ENCODE peak calls at places on chromosomes 1 and 21, in eight cellular contexts. X is fibroblast of lung; P is lung; Z is GM23338; O is mammary epithelial cell; Q is CD8-positive, alpha-beta T cell; L is uterus; E is cardiac muscle cell. V is an unnamed sample. For H3K27me3, the result is how much of the 10 kb centered on the place peaks cover.

GRCh38 chr1:46043491-46044017 is 88.9 kb downstream of the PIK3R3 start:
- DNase-seq in X (no peak), P (no peak), Z (peak), O (no peak), Q (no peak), L (no peak), E (no peak), V (no peak)

GRCh38 chr1:168636200-168636599 is 59.8 kb downstream of the XCL1 start:
- DNase-seq in X (no peak), P (no peak), Z (no peak), O (peak), Q (no peak), L (no peak), E (no peak), V (no peak)

GRCh38 chr1:7281821-7282220 is 489.3 kb upstream of the VAMP3 start:
- DNase-seq in X (peak), P (peak), Z (no peak), O (peak), Q (no peak), L (no peak), E (peak), V (no peak)

GRCh38 chr1:10575616-10576015 is 100.9 kb downstream of the PEX14 start:
- DNase-seq in X (peak), P (no peak), Z (no peak), O (peak), Q (no peak), L (no peak), E (peak), V (no peak)

GRCh38 chr21:40678681-40679284 is 168.2 kb downstream of the DSCAM start:
- DNase-seq in X (no peak), P (no peak), Z (no peak), O (peak), Q (no peak), L (no peak), E (no peak), V (no peak)

GRCh38 chr1:155984341-155984740 is 6.0 kb upstream of the ARHGEF2 start:
- DNase-seq in X (no peak), P (no peak), Z (peak), O (no peak), Q (no peak), L (no peak), E (no peak), V (no peak)

GRCh38 chr1:67747667-67748066 is 62.7 kb downstream of the GADD45A start:
- DNase-seq in X (peak), P (no peak), Z (no peak), O (no peak), Q (no peak), L (no peak), E (peak), V (no peak)

GRCh38 chr1:119779869-119780356 is 11.2 kb upstream of the HMGCS2 start:
- DNase-seq in X (no peak), P (peak), Z (no peak), O (no peak), Q (no peak), L (peak), E (peak), V (no peak)

GRCh38 chr1:46489169-46489637 is 433 bp upstream of the DMBX1 start:
- DNase-seq in X (no peak), P (no peak), Z (no peak), O (peak), Q (no peak), L (no peak), E (no peak), V (no peak)

GRCh38 chr1:150109567-150109966 is 40.1 kb upstream of the PLEKHO1 start:
- DNase-seq in X (no peak), P (no peak), Z (no peak), O (no peak), Q (no peak), L (no peak), E (no peak), V (no peak)

GRCh38 chr21:28294046-28294445 is 698.6 kb downstream of the LTN1 start:
- DNase-seq in X (peak), P (no peak), Z (no peak), O (peak), Q (no peak), L (no peak), E (peak), V (no peak)

GRCh38 chr1:18535391-18536210 is 54.9 kb downstream of the KLHDC7A start:
- DNase-seq in X (no peak), P (no peak), Z (no peak), O (no peak), Q (no peak), L (no peak), E (no peak), V (no peak)

GRCh38 chr1:92399076-92399475 is 87.6 kb downstream of the GFI1 start:
- DNase-seq in X (no peak), P (no peak), Z (no peak), O (no peak), Q (no peak), L (no peak), E (peak), V (no peak)

GRCh38 chr1:181423301-181423918 is 59.9 kb upstream of the CACNA1E start:
- DNase-seq in X (peak), P (no peak), Z (peak), O (peak), Q (peak), L (no peak), E (peak), V (peak)

GRCh38 chr1:85460555-85461088 is 4.3 kb downstream of the DDAH1 start:
- DNase-seq in X (no peak), P (peak), Z (no peak), O (no peak), Q (no peak), L (no peak), E (no peak), V (no peak)

GRCh38 chr1:172980971-172981370 is 69.8 kb downstream of the TNFSF18 start:
- DNase-seq in X (no peak), P (no peak), Z (no peak), O (no peak), Q (no peak), L (no peak), E (no peak), V (no peak)

GRCh38 chr1:205240569-205240968 is 12.8 kb downstream of the TMCC2 start:
- DNase-seq in X (no peak), P (no peak), Z (no peak), O (no peak), Q (no peak), L (no peak), E (no peak), V (no peak)

GRCh38 chr1:31642366-31642765 is 2.3 kb downstream of the PEF1 start:
- DNase-seq in X (no peak), P (no peak), Z (peak), O (no peak), Q (no peak), L (no peak), E (no peak), V (no peak)

GRCh38 chr1:201218409-201218808 is 27.8 kb downstream of the IGFN1 start:
- DNase-seq in X (no peak), P (no peak), Z (no peak), O (no peak), Q (peak), L (peak), E (no peak), V (no peak)

GRCh38 chr1:15584489-15585363 is at the start of gene AGMAT:
- DNase-seq in X (peak), P (no peak), Z (peak), O (no peak), Q (peak), L (peak), E (peak), V (peak)

GRCh38 chr1:72623299-72623708 is 341.0 kb upstream of the NEGR1 start:
- DNase-seq in X (peak), P (no peak), Z (peak), O (peak), Q (no peak), L (no peak), E (peak), V (no peak)

GRCh38 chr1:209364716-209365115 is 218.8 kb upstream of the CAMK1G start:
- DNase-seq in X (peak), P (no peak), Z (no peak), O (peak), Q (no peak), L (no peak), E (no peak), V (no peak)

GRCh38 chr1:3642921-3643675 is 6.8 kb downstream of the WRAP73 start:
- DNase-seq in X (no peak), P (no peak), Z (no peak), O (no peak), Q (no peak), L (no peak), E (no peak), V (no peak)

GRCh38 chr1:167427843-167428242 is 90.5 kb downstream of the CD247 start:
- DNase-seq in X (no peak), P (no peak), Z (no peak), O (no peak), Q (no peak), L (no peak), E (peak), V (no peak)

GRCh38 chr1:30758785-30759380 is 1.3 kb upstream of the LAPTM5 start:
- DNase-seq in X (peak), P (no peak), Z (peak), O (peak), Q (no peak), L (no peak), E (peak), V (peak)

GRCh38 chr1:58165073-58165472 is 381.5 kb downstream of the OMA1 start:
- DNase-seq in X (no peak), P (no peak), Z (no peak), O (no peak), Q (no peak), L (no peak), E (no peak), V (no peak)

GRCh38 chr1:240591552-240591951 is 20.4 kb downstream of the GREM2 start:
- DNase-seq in X (no peak), P (no peak), Z (no peak), O (no peak), Q (no peak), L (no peak), E (no peak), V (no peak)

GRCh38 chr1:221912230-221912629 is 170.3 kb upstream of the DUSP10 start:
- DNase-seq in X (peak), P (no peak), Z (no peak), O (peak), Q (no peak), L (no peak), E (no peak), V (no peak)

GRCh38 chr1:20285510-20285909 is 5.2 kb upstream of the VWA5B1 start:
- DNase-seq in X (no peak), P (no peak), Z (no peak), O (no peak), Q (no peak), L (no peak), E (no peak), V (no peak)
- H3K27me3 ChIP-seq in X (under half), P (under half), Z (under half), O (under half), Q (under half), L (under half), E (under half), V (under half)

GRCh38 chr21:37866027-37866426 is 50.2 kb downstream of the KCNJ6 start:
- DNase-seq in X (no peak), P (no peak), Z (no peak), O (peak), Q (no peak), L (no peak), E (no peak), V (no peak)
- TF ChIP-seq CTCF in X (no peak), P (no peak), Z (no peak), O (no peak), Q (no peak), L (no peak), E (no peak), V (no peak)

GRCh38 chr1:90837420-90837819 is 120.3 kb upstream of the BARHL2 start:
- DNase-seq in X (no peak), P (no peak), Z (peak), O (no peak), Q (no peak), L (no peak), E (no peak), V (no peak)
- H3K27me3 ChIP-seq in X (under half), P (under half), Z (half or more), O (under half), Q (half or more), L (under half), E (half or more), V (under half)

DNA sequence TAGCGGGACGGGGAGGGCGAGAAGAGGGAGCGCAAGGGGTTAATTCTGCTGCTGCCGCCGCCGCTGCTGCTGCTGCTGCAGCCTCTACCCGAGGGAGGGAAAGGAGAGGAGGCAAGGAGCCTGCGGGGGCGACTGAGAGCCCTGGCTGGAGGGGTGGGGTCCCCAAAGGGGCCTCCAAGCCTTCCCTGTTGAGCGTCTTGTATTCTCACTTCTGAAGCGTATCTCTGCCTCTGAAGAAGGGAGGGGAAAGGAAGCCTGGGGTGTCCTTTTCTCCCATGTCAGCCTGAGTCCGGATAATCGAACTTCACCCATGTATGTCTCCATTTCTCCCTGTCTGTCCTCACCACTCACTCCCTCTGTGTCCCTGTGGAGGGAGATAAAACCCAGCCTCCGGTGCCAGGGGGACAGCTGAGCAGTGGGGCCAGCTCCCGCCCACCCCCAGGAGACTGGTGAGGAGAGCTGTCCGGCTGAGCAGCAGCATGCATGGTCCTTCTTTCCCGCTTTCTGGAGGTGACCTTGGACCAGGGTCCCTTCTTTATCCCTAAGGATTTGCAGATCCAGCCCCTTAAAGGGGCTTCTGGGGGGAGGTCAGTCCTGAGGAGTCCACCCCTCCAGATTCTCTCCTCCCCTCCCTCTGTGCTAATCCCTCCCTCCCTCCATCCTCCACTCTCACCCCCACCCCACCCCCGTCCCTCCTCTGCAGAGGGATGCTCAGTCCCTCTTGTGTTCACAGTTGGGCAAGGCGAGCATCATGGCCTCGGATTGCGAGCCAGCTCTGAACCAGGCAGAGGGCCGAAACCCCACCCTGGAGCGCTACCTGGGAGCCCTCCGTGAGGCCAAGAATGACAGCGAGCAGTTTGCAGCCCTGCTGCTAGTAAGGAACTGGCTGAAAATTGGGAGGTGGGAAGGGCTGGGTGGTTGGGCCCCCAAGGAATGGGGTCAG is 1.0 kb downstream of the NCDN start:
- DNase-seq in X (no peak), P (no peak), Z (peak), O (no peak), Q (peak), L (no peak), E (no peak), V (no peak)
- TF ChIP-seq CTCF in X (no peak), P (no peak), Z (peak), O (no peak), Q (no peak), L (no peak), E (peak), V (no peak)

DNA sequence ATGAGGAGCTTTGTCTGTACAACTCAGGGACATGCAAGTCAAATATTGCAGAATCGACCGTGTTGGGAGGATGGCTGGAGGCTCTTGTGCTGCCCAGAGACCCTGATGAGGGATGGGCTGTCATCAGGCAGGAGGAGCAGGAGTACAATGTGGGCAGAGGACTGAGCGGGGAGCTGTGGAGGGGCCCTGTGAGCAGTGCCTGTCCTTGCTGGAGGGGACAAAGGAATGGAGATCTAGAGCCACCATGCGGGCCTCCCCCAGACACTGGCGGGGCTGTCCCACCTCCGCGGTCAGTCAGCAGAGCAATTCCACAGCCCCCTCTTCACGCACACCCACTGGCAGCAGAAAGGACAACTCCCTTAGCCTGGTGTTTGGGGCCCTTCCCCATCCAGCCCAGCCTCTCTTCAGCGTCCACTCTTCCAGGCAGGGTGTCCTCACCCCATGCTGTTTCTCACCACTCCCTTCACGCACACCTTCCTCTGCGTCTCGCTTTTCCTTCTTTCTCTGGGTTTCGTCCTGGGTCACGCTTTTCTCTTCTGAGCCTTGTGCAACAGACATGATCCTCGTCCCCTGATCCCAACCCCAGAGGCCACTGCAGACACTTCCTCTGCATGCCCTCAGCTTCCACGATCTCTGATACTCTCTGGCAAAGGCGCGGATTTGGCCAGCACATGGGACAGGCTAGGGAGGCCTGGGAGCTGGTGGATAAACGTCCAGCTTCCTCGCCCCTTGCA is 122.5 kb downstream of the GRIK3 start:
- DNase-seq in X (no peak), P (peak), Z (no peak), O (no peak), Q (no peak), L (no peak), E (no peak), V (no peak)
- H3K27me3 ChIP-seq in X (under half), P (under half), Z (under half), O (under half), Q (under half), L (under half), E (under half), V (under half)

GRCh38 chr21:34544032-34544496 is 32.1 kb upstream of the KCNE1 start:
- DNase-seq in X (peak), P (peak), Z (peak), O (peak), Q (no peak), L (peak), E (peak), V (peak)
- TF ChIP-seq CTCF in X (peak), P (peak), Z (peak), O (peak), Q (peak), L (no peak), E (peak), V (peak)

GRCh38 chr21:38668067-38668466 is 137.7 kb upstream of the ETS2 start:
- DNase-seq in X (no peak), P (no peak), Z (no peak), O (no peak), Q (no peak), L (no peak), E (no peak), V (no peak)
- H3K27me3 ChIP-seq in X (under half), P (under half), Z (under half), O (under half), Q (under half), L (under half), E (under half), V (under half)

V was measured in BE2C.